ENCODE peak calls at places on chromosome 2, in five cellular contexts. L is H9, B is neuronal stem cell, D is H1, O is trophoblast cell. I is an unnamed sample.

GRCh38 chr2:7795358-7796199 is 878.4 kb downstream of the RNF144A start:
- DNase-seq in L (no peak), B (no peak), D (no peak), O (no peak), I (peak)

GRCh38 chr2:127537142-127537541 is 1.7 kb downstream of the MYO7B start:
- DNase-seq in L (no peak), B (no peak), D (no peak), O (no peak), I (no peak)

GRCh38 chr2:121999273-121999672 is 243.8 kb downstream of the TSN start:
- DNase-seq in L (no peak), B (no peak), D (no peak), O (no peak), I (peak)

GRCh38 chr2:16187517-16187887 is 247.2 kb downstream of the MYCN start:
- DNase-seq in L (no peak), B (no peak), D (no peak), O (no peak), I (no peak)

GRCh38 chr2:204881519-204882111 is 336.3 kb downstream of the PARD3B start:
- DNase-seq in L (no peak), B (no peak), D (no peak), O (no peak), I (no peak)

GRCh38 chr2:237326250-237327171 is 87.5 kb downstream of the COL6A3 start:
- DNase-seq in L (no peak), B (no peak), D (no peak), O (no peak), I (peak)

GRCh38 chr2:27792759-27793158 is 21.2 kb downstream of the MRPL33 start:
- DNase-seq in L (no peak), B (no peak), D (no peak), O (no peak), I (peak)

GRCh38 chr2:181253438-181253837 is 203.7 kb upstream of the ITGA4 start:
- DNase-seq in L (no peak), B (no peak), D (no peak), O (no peak), I (no peak)

GRCh38 chr2:84314901-84315330 is 144.2 kb downstream of the SUCLG1 start:
- DNase-seq in L (peak), B (peak), D (peak), O (peak), I (peak)

GRCh38 chr2:17479875-17480274 is 38.4 kb downstream of the RAD51AP2 start:
- DNase-seq in L (no peak), B (no peak), D (no peak), O (no peak), I (peak)

GRCh38 chr2:109126501-109126860 is 2.5 kb upstream of the SH3RF3 start:
- DNase-seq in L (no peak), B (no peak), D (no peak), O (peak), I (peak)
- H2BK120ac ChIP-seq in L (no peak), B (no peak), D (no peak), O (no peak), I (no peak)

GRCh38 chr2:1837458-1837857 is 93.1 kb upstream of the PXDN start:
- DNase-seq in L (no peak), B (no peak), D (no peak), O (peak), I (no peak)
- H2BK12ac ChIP-seq in L (no peak), B (no peak), D (no peak), O (no peak), I (no peak)

GRCh38 chr2:106560773-106561172 is 73.6 kb downstream of the CD8B2 start:
- DNase-seq in L (no peak), B (no peak), D (no peak), O (no peak), I (no peak)
- H2BK120ac ChIP-seq in L (no peak), B (no peak), D (no peak), O (no peak), I (no peak)

GRCh38 chr2:146417942-146418341 is 1426.9 kb upstream of the ACVR2A start:
- DNase-seq in L (no peak), B (no peak), D (no peak), O (no peak), I (no peak)
- H2BK12ac ChIP-seq in L (no peak), B (no peak), D (no peak), O (no peak), I (no peak)